ENCODE peak calls at places on chromosomes 16 and 17, in seven cellular contexts. E is NCI-H1092 treated with DMSO at 0.1 percent for 48 hours; R is fibroblast of the aortic adventitia; X is midbrain; I is GF-D8; D is stimulated activated CD8-positive, alpha-beta memory T cell treated with anti-CD3 and anti-CD28 coated beads, Interleukin-4, amount 100 ng/mL, for 4 hours; S is neural crest cell. H is an unnamed sample.

GRCh38 chr16:85955566-85955965 is 56.6 kb downstream of the IRF8 start:
- DNase-seq in I (no peak), S (no peak), X (no peak), R (no peak), D (no peak), E (no peak), H (no peak)

GRCh38 chr17:65910836-65911235 is 281.1 kb downstream of the CEP112 start:
- DNase-seq in I (no peak), E (no peak), R (no peak), X (no peak), S (no peak), D (no peak), H (no peak)

GRCh38 chr16:57564571-57565270 is 22.3 kb downstream of the ADGRG5 start:
- DNase-seq in S (no peak), I (no peak), R (peak), D (no peak), X (no peak), E (no peak), H (no peak)

GRCh38 chr17:60326702-60327101 is 65.2 kb downstream of the USP32 start:
- DNase-seq in E (no peak), S (no peak), R (no peak), I (no peak), X (no peak), D (no peak), H (no peak)

GRCh38 chr16:72596373-72596772 is 424.4 kb upstream of the PMFBP1 start:
- DNase-seq in R (no peak), D (no peak), E (no peak), X (no peak), I (no peak), S (no peak), H (no peak)

GRCh38 chr17:64992325-64992802 is 64.2 kb downstream of the GNA13 start:
- DNase-seq in I (no peak), E (no peak), R (peak), X (no peak), D (no peak), S (no peak), H (no peak)

GRCh38 chr17:45248132-45248936 is 13.6 kb downstream of the SPATA32 start:
- DNase-seq in R (no peak), X (no peak), D (peak), I (peak), E (no peak), S (no peak), H (peak)

GRCh38 chr16:77744136-77744535 is 21.8 kb downstream of the NUDT7 start:
- DNase-seq in R (no peak), S (no peak), E (no peak), I (no peak), D (no peak), X (no peak), H (no peak)

GRCh38 chr16:67013238-67013822 is 15.6 kb upstream of the CBFB start:
- DNase-seq in D (no peak), R (no peak), X (peak), E (peak), I (no peak), S (no peak), H (no peak)

GRCh38 chr16:9666834-9667480 is 515.3 kb downstream of the GRIN2A start:
- DNase-seq in S (no peak), R (no peak), D (no peak), X (no peak), I (no peak), E (no peak), H (peak)

GRCh38 chr17:44203731-44204452 is 4.2 kb upstream of the ATXN7L3 start:
- DNase-seq in X (no peak), D (no peak), S (peak), I (peak), E (peak), R (peak), H (peak)

GRCh38 chr17:7025240-7025639 is 2.4 kb downstream of the BCL6B start:
- DNase-seq in I (no peak), R (no peak), S (no peak), X (no peak), D (no peak), E (no peak), H (no peak)

GRCh38 chr16:3696425-3697218 is 20.7 kb downstream of the TRAP1 start:
- DNase-seq in S (no peak), I (no peak), E (no peak), R (peak), X (no peak), D (no peak), H (no peak)

GRCh38 chr17:51907041-51907440 is 251.5 kb downstream of the CA10 start:
- DNase-seq in D (no peak), E (no peak), I (no peak), X (no peak), S (no peak), R (no peak), H (no peak)

GRCh38 chr17:8628609-8629169 is 1.8 kb downstream of the MYH10 start:
- DNase-seq in X (no peak), R (peak), S (no peak), D (no peak), I (no peak), E (peak), H (no peak)

GRCh38 chr17:42178817-42179216 is 2.1 kb downstream of the KCNH4 start:
- DNase-seq in E (no peak), D (no peak), I (no peak), S (no peak), R (no peak), X (no peak), H (no peak)

GRCh38 chr16:17289050-17289449 is 181.7 kb downstream of the XYLT1 start:
- DNase-seq in E (no peak), R (no peak), X (no peak), S (no peak), I (no peak), D (no peak), H (no peak)

GRCh38 chr16:65142276-65142675 is 20.4 kb upstream of the CDH11 start:
- DNase-seq in X (no peak), E (no peak), S (no peak), R (peak), D (no peak), I (no peak), H (no peak)

GRCh38 chr17:43477832-43478634 is 5.7 kb upstream of the DHX8 start:
- DNase-seq in I (no peak), R (no peak), S (no peak), D (no peak), X (no peak), E (peak), H (no peak)

GRCh38 chr16:29978564-29979270 is 5.0 kb downstream of the TAOK2 start:
- DNase-seq in R (no peak), E (no peak), S (no peak), X (no peak), I (no peak), D (no peak), H (no peak)

GRCh38 chr16:56789360-56789759 is 59.4 kb downstream of the NUP93 start:
- DNase-seq in X (no peak), S (no peak), D (no peak), I (peak), R (peak), E (peak), H (peak)

GRCh38 chr17:2253768-2254406 is 49.7 kb downstream of the SMG6 start:
- DNase-seq in S (no peak), R (no peak), E (no peak), D (no peak), X (no peak), I (no peak), H (no peak)

GRCh38 chr16:48220891-48221290 is 23.2 kb upstream of the LONP2 start:
- DNase-seq in R (no peak), I (no peak), S (no peak), E (no peak), D (no peak), X (no peak), H (no peak)

GRCh38 chr17:20072692-20072992 is 63.5 kb downstream of the SPECC1 start:
- DNase-seq in I (no peak), R (no peak), E (peak), D (no peak), X (no peak), S (no peak), H (no peak)

GRCh38 chr17:40613755-40614154 is 33.9 kb downstream of the SMARCE1 start:
- DNase-seq in D (no peak), E (no peak), S (no peak), I (no peak), R (no peak), X (no peak), H (no peak)

GRCh38 chr17:11644265-11645212 is 46.3 kb downstream of the DNAH9 start:
- DNase-seq in I (no peak), E (peak), X (peak), R (peak), D (no peak), S (peak), H (peak)

GRCh38 chr17:80225230-80225629 is 5.0 kb downstream of the SLC26A11 start:
- DNase-seq in X (no peak), R (no peak), I (no peak), E (no peak), S (no peak), D (no peak), H (no peak)

GRCh38 chr17:39794249-39794970 is 56.7 kb downstream of the GRB7 start:
- DNase-seq in D (no peak), S (no peak), R (no peak), E (no peak), X (no peak), I (no peak), H (peak)

GRCh38 chr16:68093816-68094613 is 8.8 kb downstream of the NFATC3 start:
- DNase-seq in R (peak), I (no peak), D (no peak), E (no peak), S (no peak), X (peak), H (no peak)

GRCh38 chr16:49701867-49702494 is 153.9 kb downstream of the ZNF423 start:
- DNase-seq in I (no peak), D (no peak), X (peak), S (peak), R (peak), E (peak), H (peak)